ENCODE peak calls at places on chromosomes 13 and 19, in eight cellular contexts. M is T-helper 17 cell; V is NCI-H1436; F is CD4-positive, CD25-positive, alpha-beta regulatory T cell; K is WTC11; A is NCI-H1092 treated with DMSO at 0.1 percent for 48 hours; G is mesothelial cell of epicardium; W is ascending aorta. I is an unnamed sample.

GRCh38 chr19:16386619-16387240 is 62.1 kb downstream of the KLF2 start:
- DNase-seq in M (peak), V (no peak), F (peak), K (peak), A (peak), G (no peak), W (no peak), I (peak)

GRCh38 chr19:20928371-20928770 is 5.3 kb downstream of the ZNF85 start:
- DNase-seq in M (no peak), V (no peak), F (no peak), K (no peak), A (no peak), G (no peak), W (no peak), I (no peak)

GRCh38 chr19:46736544-46737274 is 9.1 kb upstream of the FKRP start:
- DNase-seq in M (no peak), V (no peak), F (no peak), K (no peak), A (no peak), G (no peak), W (no peak), I (no peak)

GRCh38 chr13:59409211-59409610 is 754.5 kb downstream of the DIAPH3 start:
- DNase-seq in M (no peak), V (no peak), F (no peak), K (peak), A (peak), G (peak), W (no peak), I (peak)

GRCh38 chr19:46609511-46610412 is 8.6 kb downstream of the CALM3 start:
- DNase-seq in M (no peak), V (no peak), F (no peak), K (peak), A (no peak), G (no peak), W (peak), I (no peak)

GRCh38 chr13:24511019-24511823 is 1.4 kb downstream of the PARP4 start:
- DNase-seq in M (no peak), V (no peak), F (peak), K (no peak), A (no peak), G (no peak), W (no peak), I (peak)

GRCh38 chr13:34640931-34641330 is 301.1 kb upstream of the NBEA start:
- DNase-seq in M (no peak), V (no peak), F (no peak), K (no peak), A (no peak), G (no peak), W (no peak), I (no peak)

GRCh38 chr19:17210296-17210695 is 4.9 kb upstream of the USE1 start:
- DNase-seq in M (no peak), V (no peak), F (no peak), K (no peak), A (no peak), G (no peak), W (no peak), I (no peak)

GRCh38 chr13:72963762-72964161 is 95.0 kb upstream of the KLF5 start:
- DNase-seq in M (no peak), V (no peak), F (no peak), K (no peak), A (no peak), G (no peak), W (no peak), I (no peak)

GRCh38 chr19:23440207-23440606 is 44.9 kb upstream of the ZNF91 start:
- DNase-seq in M (no peak), V (no peak), F (no peak), K (peak), A (no peak), G (no peak), W (no peak), I (no peak)

GRCh38 chr19:31517466-31518180 is 168.4 kb upstream of the TSHZ3 start:
- DNase-seq in M (no peak), V (no peak), F (no peak), K (no peak), A (no peak), G (peak), W (no peak), I (no peak)

GRCh38 chr19:18674616-18675015 is 8.9 kb upstream of the CRTC1 start:
- DNase-seq in M (no peak), V (no peak), F (no peak), K (no peak), A (peak), G (no peak), W (no peak), I (no peak)

GRCh38 chr19:42501733-42502132 is 26.5 kb downstream of the CEACAM1 start:
- DNase-seq in M (no peak), V (no peak), F (peak), K (no peak), A (no peak), G (no peak), W (no peak), I (no peak)

GRCh38 chr13:50075619-50076097 is 60.4 kb downstream of the KCNRG start:
- DNase-seq in M (no peak), V (no peak), F (peak), K (no peak), A (peak), G (no peak), W (no peak), I (peak)

GRCh38 chr19:18596752-18597157 is 8.2 kb downstream of the REX1BD start:
- DNase-seq in M (no peak), V (no peak), F (no peak), K (peak), A (peak), G (no peak), W (no peak), I (no peak)

I was measured in NCI-H526.